ENCODE peak calls at places on chromosomes 5 and 9, in nine cellular contexts. One of them, this sample, is unnamed.

GRCh38 chr9:107484117-107484723 is 5.3 kb downstream of the KLF4 start:
- DNase-seq in left cardiac atrium: no peak
- DNase-seq in Caki2: peak
- DNase-seq in anterior cingulate cortex: no peak
- DNase-seq in endothelial cell: peak
- DNase-seq in activated CD4-positive, alpha-beta T cell treated with anti-CD3 and anti-CD28 coated beads, Interleukin-2, amount 50 U/mL, for 4 hours: no peak
- DNase-seq in T-helper 9 cell: no peak
- DNase-seq in astrocyte of the spinal cord: peak
- DNase-seq in CD8-positive, alpha-beta memory T cell: no peak
- DNase-seq in this sample: peak

GRCh38 chr5:105877592-105877991 is 1793.1 kb downstream of the EFNA5 start:
- DNase-seq in left cardiac atrium: no peak
- DNase-seq in Caki2: no peak
- DNase-seq in anterior cingulate cortex: no peak
- DNase-seq in endothelial cell: no peak
- DNase-seq in activated CD4-positive, alpha-beta T cell treated with anti-CD3 and anti-CD28 coated beads, Interleukin-2, amount 50 U/mL, for 4 hours: no peak
- DNase-seq in T-helper 9 cell: no peak
- DNase-seq in astrocyte of the spinal cord: no peak
- DNase-seq in CD8-positive, alpha-beta memory T cell: no peak
- DNase-seq in this sample: no peak

GRCh38 chr5:156991714-156992113 is 28.7 kb upstream of the TIMD4 start:
- DNase-seq in left cardiac atrium: no peak
- DNase-seq in Caki2: peak
- DNase-seq in anterior cingulate cortex: no peak
- DNase-seq in endothelial cell: no peak
- DNase-seq in activated CD4-positive, alpha-beta T cell treated with anti-CD3 and anti-CD28 coated beads, Interleukin-2, amount 50 U/mL, for 4 hours: no peak
- DNase-seq in T-helper 9 cell: no peak
- DNase-seq in astrocyte of the spinal cord: no peak
- DNase-seq in CD8-positive, alpha-beta memory T cell: no peak
- DNase-seq in this sample: no peak

GRCh38 chr5:34959323-34959722 is 30.0 kb downstream of the DNAJC21 start:
- DNase-seq in left cardiac atrium: no peak
- DNase-seq in Caki2: peak
- DNase-seq in anterior cingulate cortex: no peak
- DNase-seq in endothelial cell: no peak
- DNase-seq in activated CD4-positive, alpha-beta T cell treated with anti-CD3 and anti-CD28 coated beads, Interleukin-2, amount 50 U/mL, for 4 hours: no peak
- DNase-seq in T-helper 9 cell: no peak
- DNase-seq in astrocyte of the spinal cord: peak
- DNase-seq in CD8-positive, alpha-beta memory T cell: no peak
- DNase-seq in this sample: no peak

GRCh38 chr5:5416733-5417132 is 5.7 kb upstream of the ICE1 start:
- DNase-seq in left cardiac atrium: no peak
- DNase-seq in Caki2: no peak
- DNase-seq in anterior cingulate cortex: no peak
- DNase-seq in endothelial cell: no peak
- DNase-seq in activated CD4-positive, alpha-beta T cell treated with anti-CD3 and anti-CD28 coated beads, Interleukin-2, amount 50 U/mL, for 4 hours: no peak
- DNase-seq in T-helper 9 cell: no peak
- DNase-seq in astrocyte of the spinal cord: no peak
- DNase-seq in CD8-positive, alpha-beta memory T cell: no peak
- DNase-seq in this sample: no peak

GRCh38 chr5:150836703-150837102 is 9.6 kb upstream of the IRGM start:
- DNase-seq in left cardiac atrium: no peak
- DNase-seq in Caki2: no peak
- DNase-seq in anterior cingulate cortex: no peak
- DNase-seq in endothelial cell: no peak
- DNase-seq in activated CD4-positive, alpha-beta T cell treated with anti-CD3 and anti-CD28 coated beads, Interleukin-2, amount 50 U/mL, for 4 hours: no peak
- DNase-seq in T-helper 9 cell: no peak
- DNase-seq in astrocyte of the spinal cord: no peak
- DNase-seq in CD8-positive, alpha-beta memory T cell: no peak
- DNase-seq in this sample: no peak

GRCh38 chr5:126354857-126355731 is 68.1 kb upstream of the GRAMD2B start:
- DNase-seq in left cardiac atrium: no peak
- DNase-seq in Caki2: no peak
- DNase-seq in anterior cingulate cortex: no peak
- DNase-seq in endothelial cell: no peak
- DNase-seq in activated CD4-positive, alpha-beta T cell treated with anti-CD3 and anti-CD28 coated beads, Interleukin-2, amount 50 U/mL, for 4 hours: no peak
- DNase-seq in T-helper 9 cell: no peak
- DNase-seq in astrocyte of the spinal cord: no peak
- DNase-seq in CD8-positive, alpha-beta memory T cell: no peak
- DNase-seq in this sample: no peak

GRCh38 chr5:59765446-59765845 is 128.1 kb downstream of the PDE4D start:
- DNase-seq in left cardiac atrium: no peak
- DNase-seq in Caki2: peak
- DNase-seq in anterior cingulate cortex: no peak
- DNase-seq in endothelial cell: no peak
- DNase-seq in activated CD4-positive, alpha-beta T cell treated with anti-CD3 and anti-CD28 coated beads, Interleukin-2, amount 50 U/mL, for 4 hours: no peak
- DNase-seq in T-helper 9 cell: no peak
- DNase-seq in astrocyte of the spinal cord: no peak
- DNase-seq in CD8-positive, alpha-beta memory T cell: no peak
- DNase-seq in this sample: no peak

GRCh38 chr9:16516887-16517286 is 353.6 kb downstream of the BNC2 start:
- DNase-seq in left cardiac atrium: no peak
- DNase-seq in Caki2: no peak
- DNase-seq in anterior cingulate cortex: no peak
- DNase-seq in endothelial cell: no peak
- DNase-seq in activated CD4-positive, alpha-beta T cell treated with anti-CD3 and anti-CD28 coated beads, Interleukin-2, amount 50 U/mL, for 4 hours: no peak
- DNase-seq in T-helper 9 cell: no peak
- DNase-seq in astrocyte of the spinal cord: peak
- DNase-seq in CD8-positive, alpha-beta memory T cell: no peak
- DNase-seq in this sample: no peak

GRCh38 chr5:112070022-112070421 is 313.0 kb upstream of the NREP start:
- DNase-seq in left cardiac atrium: no peak
- DNase-seq in Caki2: no peak
- DNase-seq in anterior cingulate cortex: no peak
- DNase-seq in endothelial cell: no peak
- DNase-seq in activated CD4-positive, alpha-beta T cell treated with anti-CD3 and anti-CD28 coated beads, Interleukin-2, amount 50 U/mL, for 4 hours: no peak
- DNase-seq in T-helper 9 cell: no peak
- DNase-seq in astrocyte of the spinal cord: no peak
- DNase-seq in CD8-positive, alpha-beta memory T cell: no peak
- DNase-seq in this sample: no peak

GRCh38 chr9:21995652-21996275 is 1.2 kb downstream of the CDKN2B-AS1 start:
- DNase-seq in left cardiac atrium: peak
- DNase-seq in Caki2: no peak
- DNase-seq in anterior cingulate cortex: no peak
- DNase-seq in endothelial cell: peak
- DNase-seq in activated CD4-positive, alpha-beta T cell treated with anti-CD3 and anti-CD28 coated beads, Interleukin-2, amount 50 U/mL, for 4 hours: no peak
- DNase-seq in T-helper 9 cell: no peak
- DNase-seq in astrocyte of the spinal cord: peak
- DNase-seq in CD8-positive, alpha-beta memory T cell: no peak
- DNase-seq in this sample: peak

GRCh38 chr9:108083160-108083559 is 593.6 kb upstream of the KLF4 start:
- DNase-seq in left cardiac atrium: no peak
- DNase-seq in Caki2: no peak
- DNase-seq in anterior cingulate cortex: no peak
- DNase-seq in endothelial cell: no peak
- DNase-seq in activated CD4-positive, alpha-beta T cell treated with anti-CD3 and anti-CD28 coated beads, Interleukin-2, amount 50 U/mL, for 4 hours: no peak
- DNase-seq in T-helper 9 cell: no peak
- DNase-seq in astrocyte of the spinal cord: no peak
- DNase-seq in CD8-positive, alpha-beta memory T cell: no peak
- DNase-seq in this sample: peak

This sample was measured in NCI-H774.